ENCODE peak calls at places on chromosomes 13 and 19, in four cellular contexts. L is ovary, N is astrocyte of the cerebellum, Z is fibroblast of the aortic adventitia. A is an unnamed sample.
A peak's percentile ranks its signal among the peaks of the same experiment; 100 is the strongest.

GRCh38 chr19:30009013-30009412 is 67.0 kb downstream of the URI1 start:
- DNase-seq in N (no peak), Z (no peak), L (no peak), A (no peak)

GRCh38 chr13:26653310-26653709 is 95.8 kb downstream of the WASF3 start:
- DNase-seq in N (no peak), Z (no peak), L (no peak), A (no peak)

GRCh38 chr13:78593652-78594494 is 9.5 kb downstream of the POU4F1 start:
- DNase-seq in N (no peak), L (no peak), Z (no peak), A (no peak)

GRCh38 chr13:39777527-39778061 is 122.1 kb downstream of the COG6 start:
- DNase-seq in N (peak; percentile 26), L (no peak), Z (peak; percentile 84), A (peak; percentile 96)

GRCh38 chr13:20503088-20504083 is 22.3 kb downstream of the CRYL1 start:
- DNase-seq in N (no peak), L (no peak), Z (no peak), A (no peak)

GRCh38 chr19:4730740-4731171 is 7.1 kb upstream of the DPP9 start:
- DNase-seq in N (no peak), L (no peak), Z (no peak), A (no peak)

GRCh38 chr13:53405616-53406015 is 377.0 kb downstream of the OLFM4 start:
- DNase-seq in N (no peak), L (no peak), Z (no peak), A (no peak)

GRCh38 chr13:79541426-79542049 is 60.6 kb downstream of the NDFIP2 start:
- DNase-seq in L (no peak), N (peak; percentile 68), Z (peak; percentile 87), A (peak; percentile 85)

GRCh38 chr19:2841858-2842574 is 741 bp downstream of the ZNF555 start:
- DNase-seq in Z (no peak), N (no peak), L (no peak), A (no peak)

GRCh38 chr19:21460686-21461085 is 44.7 kb upstream of the ZNF429 start:
- DNase-seq in N (no peak), L (no peak), Z (no peak), A (no peak)

GRCh38 chr13:100645382-100645781 is 29.2 kb downstream of the TMTC4 start:
- DNase-seq in Z (no peak), L (no peak), N (no peak), A (no peak)

GRCh38 chr13:28623782-28624706 is 34.9 kb upstream of the POMP start:
- DNase-seq in N (no peak), Z (no peak), L (no peak), A (no peak)

GRCh38 chr19:51546107-51546649 is 14.7 kb upstream of the SIGLEC6 start:
- DNase-seq in Z (no peak), L (no peak), N (no peak), A (no peak)

GRCh38 chr13:91400094-91400462 is 1.7 kb downstream of the GPC5 start:
- DNase-seq in N (no peak), Z (no peak), L (no peak), A (no peak)
- H3K4me3 ChIP-seq in N (no peak overlapping the region), Z (no peak overlapping the region), L (no peak overlapping the region), A (no peak overlapping the region)

DNA sequence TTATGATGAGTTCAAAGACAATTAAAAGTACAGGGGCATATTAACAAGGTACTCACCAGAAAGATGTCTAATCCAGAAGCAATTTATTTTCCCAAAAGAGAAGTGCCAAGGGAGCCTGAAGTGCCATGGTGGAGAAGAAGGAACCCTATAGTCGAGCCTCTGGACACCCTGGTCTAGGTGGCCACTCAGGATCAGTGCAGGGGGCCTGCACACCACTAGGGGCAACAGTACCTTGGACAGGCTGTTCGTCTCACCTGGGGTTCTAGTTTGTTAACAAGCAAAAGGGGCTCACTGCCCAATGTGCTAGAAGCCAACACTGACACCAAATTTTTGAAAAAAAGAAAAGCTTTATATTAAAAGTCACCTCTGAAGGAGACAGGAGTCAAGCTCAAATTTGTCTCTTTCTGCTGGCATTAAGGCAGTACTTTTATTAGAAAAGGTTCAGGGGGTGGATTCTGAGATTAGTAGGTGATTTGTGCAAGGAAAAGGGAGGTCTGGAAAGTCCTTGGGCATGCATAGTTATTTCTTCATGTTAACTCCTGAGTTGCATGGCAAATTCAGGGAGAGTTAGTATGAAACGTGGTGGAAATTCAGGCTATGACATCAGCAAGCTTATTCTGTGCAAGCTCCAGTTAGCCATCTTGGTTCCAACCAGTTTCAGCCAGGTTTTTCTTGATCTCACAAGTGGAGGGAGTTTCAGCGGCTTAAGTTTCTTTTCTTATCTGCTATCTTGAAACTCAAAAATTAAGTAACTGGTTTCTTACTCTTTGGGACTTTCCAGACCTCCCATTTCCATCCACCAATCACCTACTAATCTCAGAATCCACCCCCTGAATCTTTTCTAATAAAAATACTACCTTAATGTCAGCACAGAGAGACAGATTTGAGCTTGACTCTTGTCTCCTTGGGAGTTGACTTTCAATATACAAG is 884 bp upstream of the CBY2 start:
- DNase-seq in N (no peak), L (no peak), Z (peak; percentile 5), A (no peak)
- TF ChIP-seq CTCF in N (no peak), L (no peak), Z (no peak), A (no peak)

GRCh38 chr13:48563611-48564010 is 30.7 kb upstream of the RCBTB2 start:
- DNase-seq in L (no peak), N (no peak), Z (no peak), A (no peak)

GRCh38 chr13:48561461-48562224 is 28.8 kb upstream of the RCBTB2 start:
- DNase-seq in L (no peak), N (no peak), Z (no peak), A (no peak)

GRCh38 chr13:48564046-48564445 is 31.2 kb upstream of the RCBTB2 start:
- DNase-seq in N (no peak), Z (peak; percentile 11), L (no peak), A (peak; percentile 40)

GRCh38 chr13:48560657-48561337 is 27.9 kb upstream of the RCBTB2 start:
- DNase-seq in N (no peak), Z (no peak), L (no peak), A (no peak)

DNA sequence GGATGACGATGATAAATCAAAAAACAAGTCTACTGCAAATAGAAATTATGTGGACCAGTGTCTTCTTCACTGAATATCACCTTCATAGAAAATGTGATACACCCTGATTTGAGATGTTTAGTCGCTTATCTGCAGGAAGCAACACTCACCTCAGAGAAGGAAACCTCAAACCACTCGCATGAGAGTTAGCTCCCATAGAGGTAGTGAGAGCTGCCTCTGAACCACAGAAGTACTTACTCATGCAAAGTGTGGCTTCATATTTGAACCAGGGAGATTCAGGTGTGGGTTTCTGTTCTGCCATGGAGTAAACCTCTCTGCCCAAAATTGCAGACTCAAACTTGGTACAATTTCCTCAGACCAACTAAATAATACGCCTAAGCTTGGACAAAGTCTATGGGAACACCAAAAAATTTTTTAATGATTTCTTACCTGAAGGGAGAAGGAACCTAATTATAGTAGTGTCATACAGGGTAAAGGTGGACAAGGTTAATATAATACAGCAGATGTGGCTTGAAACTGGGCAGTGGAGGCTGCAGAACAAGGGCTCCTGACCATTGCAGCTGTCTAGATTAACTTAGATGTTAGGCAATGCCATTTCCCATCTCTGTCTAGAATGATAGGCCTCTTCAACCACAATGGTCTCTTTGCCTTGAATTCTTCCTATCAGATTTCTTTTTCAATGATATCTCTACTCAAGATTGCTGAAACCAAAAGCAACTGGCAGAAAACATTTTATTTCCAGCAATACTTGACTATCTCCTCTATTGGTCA is 29.6 kb upstream of the RCBTB2 start:
- DNase-seq in L (no peak), Z (no peak), N (no peak), A (no peak)
- H3K4me3 ChIP-seq in L (no peak overlapping the region), Z (no peak overlapping the region), N (no peak overlapping the region), A (no peak overlapping the region)

DNA sequence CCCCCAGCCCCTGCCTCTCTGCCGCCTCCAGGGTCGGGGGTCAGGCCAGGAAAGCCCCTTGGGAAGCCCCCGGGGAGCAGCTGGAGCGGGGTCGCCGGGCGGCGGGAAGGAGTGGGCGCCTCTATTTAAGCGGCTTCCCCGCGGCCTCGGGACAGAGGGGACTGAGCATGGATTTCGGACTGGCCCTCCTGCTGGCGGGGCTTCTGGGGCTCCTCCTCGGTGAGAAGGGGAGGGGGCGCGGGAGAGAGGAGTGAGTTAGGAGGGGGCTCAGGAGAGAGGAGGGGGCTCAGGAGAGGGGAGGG is at the start of gene MADCAM1:
- DNase-seq in L (no peak), Z (no peak), N (no peak), A (no peak)
- TF ChIP-seq CTCF in L (no peak), Z (no peak), N (no peak), A (no peak)

DNA sequence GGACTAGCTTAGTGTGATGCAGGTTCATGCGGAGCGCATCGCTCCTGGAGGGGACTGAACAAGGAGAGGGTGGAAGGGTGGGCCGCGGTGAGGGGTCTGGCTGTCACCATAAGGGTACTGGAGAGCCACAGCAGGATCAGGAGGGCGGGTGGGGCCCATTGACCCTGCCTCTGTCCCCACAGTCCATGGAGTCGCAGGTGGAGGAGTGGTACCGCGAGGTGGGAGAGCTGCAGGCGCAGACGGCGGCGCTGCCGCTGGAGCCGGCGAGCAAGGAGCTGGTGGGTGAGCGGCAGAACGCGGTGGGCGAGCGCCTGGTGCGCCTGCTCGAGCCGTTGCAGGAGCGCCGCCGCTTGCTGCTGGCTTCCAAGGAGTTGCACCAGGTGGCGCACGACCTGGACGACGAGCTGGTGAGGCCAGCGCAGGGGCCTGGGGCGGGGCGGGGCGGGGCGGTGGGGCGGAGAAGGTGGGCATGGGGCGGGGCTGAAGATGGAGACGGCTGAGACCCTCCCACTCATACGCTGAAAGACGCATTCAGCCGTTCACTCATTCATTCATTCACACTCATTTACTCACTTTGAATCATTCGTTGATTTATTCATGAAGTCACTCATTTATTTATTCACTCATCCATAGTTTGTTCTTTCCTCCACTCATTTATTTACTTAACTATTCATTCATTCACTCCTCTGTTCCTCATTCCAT is 27.5 kb upstream of the SHKBP1 start:
- DNase-seq in N (peak; percentile 8), Z (peak; percentile 27), L (peak; percentile 42), A (peak; percentile 56)
- H3K4me3 ChIP-seq in N (no peak overlapping the region), Z (no peak overlapping the region), L (no peak overlapping the region), A (no peak overlapping the region)